ENCODE peak calls at places on chromosome 18, in seven cellular contexts. T is HT1080, F is cardiac fibroblast, S is stomach, J is posterior cingulate gyrus, W is Daoy, D is left cardiac atrium. R is an unnamed sample.
A peak's percentile ranks its signal among the peaks of the same experiment; 100 is the strongest.

GRCh38 chr18:48804856-48805610 is 145.7 kb downstream of the SMAD7 start:
- DNase-seq in T (no peak), F (no peak), S (peak; percentile 11), J (no peak), W (no peak), D (peak; percentile 19), R (no peak)

GRCh38 chr18:79625195-79625923 is 54.2 kb upstream of the CTDP1 start:
- DNase-seq in T (no peak), F (peak; percentile 9), S (no peak), J (peak; percentile 82), W (no peak), D (peak; percentile 17), R (no peak)

GRCh38 chr18:75314606-75315005 is 104.0 kb downstream of the TSHZ1 start:
- DNase-seq in T (no peak), F (no peak), S (no peak), J (no peak), W (no peak), D (no peak), R (no peak)

GRCh38 chr18:8424917-8425725 is 184.1 kb upstream of the RAB12 start:
- DNase-seq in T (peak; percentile 94), F (peak; percentile 48), S (no peak), J (no peak), W (peak; percentile 86), D (no peak), R (peak; percentile 97)

GRCh38 chr18:527136-527535 is 26.6 kb upstream of the COLEC12 start:
- DNase-seq in T (no peak), F (no peak), S (no peak), J (no peak), W (no peak), D (no peak), R (no peak)

GRCh38 chr18:10528439-10528838 is 2.6 kb downstream of the NAPG start:
- DNase-seq in T (no peak), F (no peak), S (no peak), J (no peak), W (no peak), D (no peak), R (no peak)

GRCh38 chr18:24560511-24560981 is 100.1 kb downstream of the HRH4 start:
- DNase-seq in T (no peak), F (no peak), S (no peak), J (no peak), W (peak; percentile 68), D (no peak), R (no peak)

GRCh38 chr18:31436825-31437224 is 10.7 kb upstream of the DSG3 start:
- DNase-seq in T (peak; percentile 32), F (no peak), S (no peak), J (no peak), W (no peak), D (no peak), R (no peak)

GRCh38 chr18:27602092-27602491 is 417.0 kb upstream of the CHST9 start:
- DNase-seq in T (no peak), F (no peak), S (no peak), J (no peak), W (no peak), D (no peak), R (no peak)

R was measured in ELR.